ENCODE peak calls at places on chromosomes 13 and 19, in four cellular contexts. C, U, Q and M are unnamed samples.

GRCh38 chr19:3830841-3831589 is 37.8 kb downstream of the ZFR2 start:
- DNase-seq in Q (no peak), U (no peak), C (no peak), M (peak; percentile 43)

GRCh38 chr19:37306383-37306963 is 64.4 kb upstream of the ZNF527 start:
- DNase-seq in U (no peak), C (no peak), Q (no peak), M (no peak)

GRCh38 chr19:1333789-1334188 is 48.1 kb downstream of the EFNA2 start:
- DNase-seq in C (no peak), Q (no peak), U (no peak), M (peak; percentile 82)

GRCh38 chr13:34627905-34628682 is 314.0 kb upstream of the NBEA start:
- DNase-seq in C (peak; percentile 79), U (no peak), Q (no peak), M (peak; percentile 29)

GRCh38 chr13:110923086-110923485 is 8.2 kb upstream of the ANKRD10 start:
- DNase-seq in C (no peak), U (no peak), Q (no peak), M (no peak)

GRCh38 chr19:3852177-3852511 is 16.7 kb downstream of the ZFR2 start:
- DNase-seq in C (no peak), Q (no peak), U (no peak), M (no peak)

GRCh38 chr19:18733196-18733647 is 49.7 kb downstream of the CRTC1 start:
- DNase-seq in Q (no peak), U (peak; percentile 85), C (peak; percentile 31), M (no peak)

GRCh38 chr19:18588611-18589379 is at the start of gene REX1BD:
- DNase-seq in Q (peak; percentile 73), C (peak; percentile 89), U (no peak), M (peak; percentile 96)

GRCh38 chr19:39737351-39737750 is 478 bp downstream of the CLC start:
- DNase-seq in U (no peak), C (no peak), Q (no peak), M (no peak)

GRCh38 chr13:90315061-90315460 is 1032.4 kb upstream of the MIR17HG start:
- DNase-seq in Q (no peak), C (no peak), U (no peak), M (peak; percentile 6)

GRCh38 chr19:55251296-55252081 is 7.3 kb downstream of the PPP6R1 start:
- DNase-seq in Q (no peak), U (no peak), C (no peak), M (no peak)

GRCh38 chr13:99626461-99627082 is 125.3 kb downstream of the TM9SF2 start:
- DNase-seq in U (no peak), Q (no peak), C (no peak), M (no peak)

GRCh38 chr19:13881231-13881691 is 4.3 kb downstream of the NANOS3 start:
- DNase-seq in C (no peak), U (no peak), Q (no peak), M (peak; percentile 63)

GRCh38 chr19:22733691-22734090 is 50.3 kb downstream of the ZNF99 start:
- DNase-seq in U (no peak), C (no peak), Q (no peak), M (no peak)